ENCODE peak calls at places on chromosomes 13 and 19, in six cellular contexts. U, R, E, W, Y and P are unnamed samples. For H3K4me1, the result is how much of the 10 kb centered on the place peaks cover.

GRCh38 chr19:2926341-2927031 is 18.3 kb downstream of the ZNF77 start:
- DNase-seq in U (no peak), R (no peak), E (no peak), W (peak), Y (no peak), P (no peak)

GRCh38 chr19:33580645-33581037 is 41.1 kb upstream of the CHST8 start:
- DNase-seq in U (no peak), R (no peak), E (no peak), W (no peak), Y (no peak), P (no peak)

GRCh38 chr13:26646603-26647002 is 89.1 kb downstream of the WASF3 start:
- DNase-seq in U (no peak), R (no peak), E (no peak), W (no peak), Y (no peak), P (no peak)

GRCh38 chr13:67229438-67230242 is 496 bp downstream of the PCDH9 start:
- DNase-seq in U (no peak), R (no peak), E (no peak), W (no peak), Y (no peak), P (no peak)

GRCh38 chr13:29436291-29436690 is 159.2 kb downstream of the SLC7A1 start:
- DNase-seq in U (no peak), R (no peak), E (peak), W (no peak), Y (no peak), P (no peak)

GRCh38 chr13:97257800-97258799 is 36.0 kb downstream of the MBNL2 start:
- DNase-seq in U (no peak), R (no peak), E (peak), W (no peak), Y (peak), P (peak)

GRCh38 chr13:84844473-84844872 is 954.7 kb downstream of the SLITRK6 start:
- DNase-seq in U (no peak), R (no peak), E (no peak), W (no peak), Y (no peak), P (no peak)

GRCh38 chr13:73040479-73040878 is 18.3 kb upstream of the KLF5 start:
- DNase-seq in U (no peak), R (no peak), E (no peak), W (no peak), Y (no peak), P (no peak)

DNA sequence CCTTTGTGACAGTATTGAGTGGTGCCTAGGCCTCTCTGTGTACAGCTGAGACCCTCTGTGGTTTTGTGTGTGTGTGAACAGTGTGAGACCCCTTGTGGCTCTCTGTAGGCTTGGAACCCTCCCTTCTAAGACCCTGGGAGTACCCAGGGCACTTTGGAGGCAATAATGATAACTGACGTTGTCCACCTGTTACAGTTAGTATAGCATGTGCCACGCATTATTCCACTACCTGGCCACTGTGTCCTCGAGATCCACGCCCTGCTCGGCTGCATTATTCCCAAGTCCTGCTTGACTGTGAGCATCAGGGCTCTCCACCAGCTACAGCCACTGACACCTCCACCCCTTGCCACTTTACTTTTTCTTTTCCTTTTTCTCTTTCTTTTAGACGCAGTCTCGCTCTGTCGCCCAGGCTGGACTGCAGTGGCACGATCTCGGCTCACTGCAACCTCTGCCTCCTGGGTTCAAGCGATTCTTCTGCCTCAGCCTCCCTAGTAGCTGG is 2.0 kb downstream of the GRAMD1A start:
- DNase-seq in U (no peak), R (no peak), E (no peak), W (no peak), Y (no peak), P (no peak)
- H3K4me1 ChIP-seq in U (under half), R (half or more), E (under half), W (half or more), Y (half or more), P (under half)

GRCh38 chr13:40379794-40380608 is 286.4 kb downstream of the FOXO1 start:
- DNase-seq in U (no peak), R (no peak), E (no peak), W (no peak), Y (no peak), P (no peak)
- TF ChIP-seq POLR2A in U (no peak), R (no peak), E (no peak), W (no peak), Y (no peak), P (no peak)

GRCh38 chr19:49863935-49864320 is 3.4 kb downstream of the PNKP start:
- DNase-seq in U (no peak), R (no peak), E (no peak), W (peak), Y (no peak), P (peak)
- H3K27ac ChIP-seq in U (no peak), R (no peak), E (no peak), W (no peak), Y (no peak), P (no peak)

GRCh38 chr19:1279782-1280341 is 4.5 kb downstream of the FAM174C start:
- DNase-seq in U (peak), R (peak), E (peak), W (peak), Y (peak), P (peak)
- H3K4me1 ChIP-seq in U (under half), R (under half), E (under half), W (under half), Y (under half), P (under half)

GRCh38 chr13:49400755-49401659 is 42.9 kb downstream of the CAB39L start:
- DNase-seq in U (no peak), R (peak), E (peak), W (no peak), Y (peak), P (no peak)
- TF ChIP-seq POLR2A in U (no peak), R (no peak), E (peak), W (peak), Y (no peak), P (no peak)

DNA sequence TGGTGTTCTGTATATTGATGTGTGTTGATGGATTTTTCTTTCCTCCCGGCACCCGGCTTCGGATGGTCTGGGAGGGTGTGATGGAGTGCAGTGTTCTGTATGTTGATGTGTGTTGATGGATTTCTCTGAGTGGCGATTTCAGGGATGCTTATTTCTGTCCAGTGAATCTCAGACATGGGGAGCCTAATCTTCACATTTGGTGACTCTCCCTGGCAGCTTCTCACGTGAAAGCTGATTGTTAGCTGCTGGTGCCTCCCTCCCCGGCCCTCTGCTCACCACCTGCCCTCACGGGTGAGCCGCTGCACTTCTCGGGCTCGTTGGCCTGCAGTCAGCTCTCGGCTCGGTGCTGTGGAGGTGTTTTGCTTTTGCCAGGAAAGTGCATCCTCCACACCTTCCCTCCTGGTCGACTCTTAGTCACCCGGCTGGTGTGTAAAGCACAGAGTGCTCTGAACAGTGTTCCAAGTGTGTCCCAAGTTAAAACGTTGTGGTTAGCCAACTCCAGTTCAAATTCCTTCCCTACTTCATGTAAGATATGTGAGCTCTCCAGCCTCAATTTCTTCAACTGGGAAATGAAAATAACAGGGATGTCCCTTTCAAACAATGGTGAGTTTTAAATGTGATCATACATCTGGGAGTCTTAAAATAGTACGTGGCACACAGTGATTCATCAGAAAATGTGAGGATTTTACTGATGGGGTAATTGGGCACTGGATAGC is 54.6 kb downstream of the ATP11A start:
- DNase-seq in U (no peak), R (no peak), E (peak), W (no peak), Y (no peak), P (no peak)
- H3K27ac ChIP-seq in U (no peak), R (no peak), E (peak), W (peak), Y (no peak), P (no peak)

DNA sequence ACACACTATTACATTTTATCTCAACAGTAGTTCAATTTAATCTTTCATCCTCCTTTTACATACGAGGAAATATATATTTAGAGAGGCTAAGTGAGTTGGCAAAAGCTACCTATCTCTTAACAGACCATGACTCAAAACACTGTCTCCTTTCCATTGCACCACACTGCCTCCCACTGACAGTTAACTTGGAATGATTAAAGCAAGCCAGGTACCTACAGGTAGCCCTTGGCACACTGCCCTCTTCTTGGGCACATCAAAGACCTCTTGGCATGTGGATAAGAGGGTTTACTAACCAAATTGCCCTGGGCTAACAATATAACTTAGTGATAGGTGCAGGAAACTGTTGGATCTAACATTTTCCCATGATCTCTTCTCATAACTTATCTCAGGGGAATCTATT is 1.9 kb downstream of the ABHD13 start:
- DNase-seq in U (no peak), R (peak), E (no peak), W (no peak), Y (peak), P (no peak)
- H3K4me1 ChIP-seq in U (under half), R (half or more), E (under half), W (under half), Y (under half), P (under half)

GRCh38 chr19:17346109-17346671 is 8.8 kb downstream of the GTPBP3 start:
- DNase-seq in U (peak), R (peak), E (peak), W (peak), Y (peak), P (peak)

GRCh38 chr19:17347361-17347760 is 10.0 kb downstream of the GTPBP3 start:
- DNase-seq in U (no peak), R (no peak), E (peak), W (no peak), Y (no peak), P (peak)

GRCh38 chr19:17347877-17348276 is 10.5 kb downstream of the GTPBP3 start:
- DNase-seq in U (no peak), R (no peak), E (no peak), W (no peak), Y (no peak), P (no peak)

GRCh38 chr19:17351815-17352435 is 14.6 kb downstream of the GTPBP3 start:
- DNase-seq in U (no peak), R (no peak), E (no peak), W (peak), Y (no peak), P (no peak)

DNA sequence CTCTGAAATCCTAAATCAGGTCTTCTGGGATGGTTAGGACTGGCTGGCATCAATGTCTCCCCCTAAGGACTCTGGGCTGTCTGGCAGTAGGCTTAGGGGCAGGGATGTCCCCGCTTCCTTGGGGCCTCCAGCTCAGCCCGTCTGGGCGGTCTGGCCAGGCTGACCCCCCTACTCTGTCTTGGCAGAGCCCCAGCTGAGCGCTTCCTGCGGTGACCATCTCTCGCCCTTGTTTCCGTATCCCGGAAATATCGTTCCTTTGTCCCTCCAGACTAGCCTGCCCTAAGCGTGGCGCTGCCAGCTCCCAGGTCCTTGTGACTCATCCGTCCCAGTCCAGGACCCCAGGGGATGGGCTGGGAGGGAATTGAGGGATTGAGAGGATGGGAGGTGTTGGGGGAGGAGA is 11.3 kb downstream of the GTPBP3 start:
- DNase-seq in U (no peak), R (no peak), E (peak), W (no peak), Y (no peak), P (peak)
- TF ChIP-seq POLR2A in U (no peak), R (no peak), E (no peak), W (no peak), Y (no peak), P (no peak)

GRCh38 chr13:96090240-96091101 is 564 bp downstream of the HS6ST3 start:
- DNase-seq in U (no peak), R (peak), E (peak), W (peak), Y (peak), P (peak)

GRCh38 chr13:96091932-96092253 is 2.0 kb downstream of the HS6ST3 start:
- DNase-seq in U (no peak), R (no peak), E (no peak), W (no peak), Y (no peak), P (no peak)

GRCh38 chr13:96089139-96089538 is 768 bp upstream of the HS6ST3 start:
- DNase-seq in U (no peak), R (no peak), E (no peak), W (no peak), Y (no peak), P (no peak)

GRCh38 chr13:96091164-96091931 is 1.4 kb downstream of the HS6ST3 start:
- DNase-seq in U (no peak), R (peak), E (peak), W (peak), Y (peak), P (peak)

GRCh38 chr13:96089749-96090239 is at the start of gene HS6ST3:
- DNase-seq in U (no peak), R (peak), E (peak), W (peak), Y (peak), P (peak)
- H3K27ac ChIP-seq in U (no peak), R (peak), E (peak), W (no peak), Y (peak), P (no peak)

DNA sequence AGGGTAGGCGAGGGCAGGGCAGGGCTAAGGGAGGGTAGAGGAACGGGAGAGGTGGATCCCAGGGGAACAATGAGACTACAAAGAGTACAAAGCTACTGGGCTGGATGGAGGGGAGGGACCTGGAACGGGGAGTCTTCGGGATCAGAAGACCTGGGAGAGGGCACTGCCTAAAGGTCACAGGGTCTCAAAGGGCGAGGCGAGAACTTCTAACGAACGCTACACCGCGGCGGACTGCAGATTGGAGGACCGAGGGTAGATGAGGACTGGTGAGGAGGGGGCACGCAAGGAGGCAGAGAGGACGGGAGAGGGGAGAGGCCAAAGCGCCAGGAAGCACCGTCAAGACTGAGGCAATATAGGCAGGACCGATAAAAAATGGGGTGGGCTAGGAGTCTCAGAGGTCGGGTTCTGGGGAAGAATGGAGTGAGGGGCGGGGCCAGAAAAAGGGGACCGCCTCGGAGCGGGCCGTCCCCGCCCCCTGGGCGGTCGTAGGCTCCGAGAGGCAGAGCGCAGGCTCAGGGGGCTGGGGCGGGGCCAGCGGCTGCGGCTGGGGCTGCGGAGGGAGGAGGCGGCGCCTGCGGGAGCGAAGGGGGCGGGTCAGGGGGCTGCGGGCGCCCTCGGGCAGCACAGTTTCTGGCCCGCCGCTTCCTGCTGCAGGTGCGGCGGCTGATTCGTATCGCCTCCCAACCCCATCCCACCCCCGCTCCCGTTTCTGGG is 1.3 kb upstream of the KCNC3 start:
- DNase-seq in U (peak), R (peak), E (peak), W (peak), Y (peak), P (peak)
- H3K4me1 ChIP-seq in U (under half), R (half or more), E (under half), W (half or more), Y (half or more), P (under half)